ENCODE peak calls at places on chromosomes 11 and 22, in five cellular contexts. O, N, T, W and H are unnamed samples.

GRCh38 chr22:37431811-37432707 is 4.8 kb upstream of the ELFN2 start:
- DNase-seq in O (no peak), N (peak), T (peak), W (no peak), H (no peak)

GRCh38 chr11:125201525-125202121 is 37.1 kb downstream of the PKNOX2 start:
- DNase-seq in O (no peak), N (peak), T (no peak), W (no peak), H (no peak)

GRCh38 chr11:10058356-10058755 is 235.7 kb downstream of the SBF2 start:
- DNase-seq in O (no peak), N (no peak), T (peak), W (no peak), H (no peak)

GRCh38 chr11:68594123-68594522 is 90.2 kb upstream of the GAL start:
- DNase-seq in O (no peak), N (no peak), T (no peak), W (no peak), H (no peak)

GRCh38 chr22:37827056-37827455 is 3.9 kb downstream of the GALR3 start:
- DNase-seq in O (no peak), N (no peak), T (no peak), W (no peak), H (no peak)

GRCh38 chr11:94424011-94424410 is 22.8 kb upstream of the GPR83 start:
- DNase-seq in O (no peak), N (no peak), T (peak), W (no peak), H (no peak)

GRCh38 chr22:35437038-35437437 is 37.1 kb downstream of the MCM5 start:
- DNase-seq in O (no peak), N (peak), T (peak), W (no peak), H (no peak)

GRCh38 chr11:108034034-108034433 is 25.3 kb downstream of the CUL5 start:
- DNase-seq in O (no peak), N (no peak), T (no peak), W (no peak), H (no peak)

GRCh38 chr11:100808904-100809491 is 121.9 kb downstream of the ARHGAP42 start:
- DNase-seq in O (no peak), N (no peak), T (peak), W (no peak), H (no peak)

GRCh38 chr11:125166903-125167291 is 2.3 kb downstream of the PKNOX2 start:
- DNase-seq in O (no peak), N (no peak), T (no peak), W (no peak), H (no peak)

GRCh38 chr11:120211522-120212258 is 858 bp downstream of the OAF start:
- DNase-seq in O (no peak), N (peak), T (no peak), W (no peak), H (no peak)